ENCODE peak calls at places on chromosomes 2 and 18, in ten cellular contexts. One of them, this sample, is unnamed.
A peak's percentile ranks its signal among the peaks of the same experiment; 100 is the strongest.

GRCh38 chr18:44758821-44759624 is 78.3 kb downstream of the SETBP1 start:
- DNase-seq in GM06990: peak; percentile 81
- DNase-seq in stomach: no peak
- DNase-seq in HCT116: no peak
- DNase-seq in SJSA1: no peak
- DNase-seq in left lung: no peak
- DNase-seq in tibial nerve: no peak
- DNase-seq in Karpas-422: peak; percentile 95
- DNase-seq in right lobe of liver: no peak
- DNase-seq in ovary: no peak
- DNase-seq in this sample: no peak

GRCh38 chr2:3738454-3738853 is 35.1 kb downstream of the DCDC2C start:
- DNase-seq in GM06990: no peak
- DNase-seq in stomach: no peak
- DNase-seq in HCT116: peak; percentile 34
- DNase-seq in SJSA1: no peak
- DNase-seq in left lung: no peak
- DNase-seq in tibial nerve: no peak
- DNase-seq in Karpas-422: peak; percentile 78
- DNase-seq in right lobe of liver: no peak
- DNase-seq in ovary: no peak
- DNase-seq in this sample: peak; percentile 74

GRCh38 chr18:43422483-43422882 is 145.2 kb upstream of the SYT4 start:
- DNase-seq in GM06990: no peak
- DNase-seq in stomach: no peak
- DNase-seq in HCT116: no peak
- DNase-seq in SJSA1: no peak
- DNase-seq in left lung: no peak
- DNase-seq in tibial nerve: no peak
- DNase-seq in Karpas-422: no peak
- DNase-seq in right lobe of liver: no peak
- DNase-seq in ovary: no peak
- DNase-seq in this sample: peak; percentile 14

GRCh38 chr2:233838726-233839446 is 15.4 kb downstream of the HJURP start:
- DNase-seq in GM06990: no peak
- DNase-seq in stomach: peak; percentile 23
- DNase-seq in HCT116: no peak
- DNase-seq in SJSA1: no peak
- DNase-seq in left lung: no peak
- DNase-seq in tibial nerve: no peak
- DNase-seq in Karpas-422: no peak
- DNase-seq in right lobe of liver: no peak
- DNase-seq in ovary: no peak
- DNase-seq in this sample: no peak

GRCh38 chr2:86238354-86238753 is 39.1 kb downstream of the MRPL35 start:
- DNase-seq in GM06990: peak; percentile 73
- DNase-seq in stomach: no peak
- DNase-seq in HCT116: no peak
- DNase-seq in SJSA1: no peak
- DNase-seq in left lung: no peak
- DNase-seq in tibial nerve: no peak
- DNase-seq in Karpas-422: no peak
- DNase-seq in right lobe of liver: no peak
- DNase-seq in ovary: no peak
- DNase-seq in this sample: no peak

GRCh38 chr2:64402876-64403275 is 51.1 kb upstream of the LGALSL start:
- DNase-seq in GM06990: no peak
- DNase-seq in stomach: no peak
- DNase-seq in HCT116: no peak
- DNase-seq in SJSA1: peak; percentile 11
- DNase-seq in left lung: no peak
- DNase-seq in tibial nerve: no peak
- DNase-seq in Karpas-422: no peak
- DNase-seq in right lobe of liver: no peak
- DNase-seq in ovary: no peak
- DNase-seq in this sample: no peak

GRCh38 chr18:62585274-62586147 is 62.7 kb downstream of the ZCCHC2 start:
- DNase-seq in GM06990: no peak
- DNase-seq in stomach: no peak
- DNase-seq in HCT116: no peak
- DNase-seq in SJSA1: no peak
- DNase-seq in left lung: no peak
- DNase-seq in tibial nerve: no peak
- DNase-seq in Karpas-422: no peak
- DNase-seq in right lobe of liver: no peak
- DNase-seq in ovary: no peak
- DNase-seq in this sample: no peak

GRCh38 chr18:12779043-12779442 is 76.2 kb downstream of the PSMG2 start:
- DNase-seq in GM06990: no peak
- DNase-seq in stomach: no peak
- DNase-seq in HCT116: no peak
- DNase-seq in SJSA1: no peak
- DNase-seq in left lung: no peak
- DNase-seq in tibial nerve: no peak
- DNase-seq in Karpas-422: no peak
- DNase-seq in right lobe of liver: no peak
- DNase-seq in ovary: no peak
- DNase-seq in this sample: no peak

GRCh38 chr18:80132196-80132812 is 23.2 kb downstream of the ADNP2 start:
- DNase-seq in GM06990: no peak
- DNase-seq in stomach: no peak
- DNase-seq in HCT116: no peak
- DNase-seq in SJSA1: no peak
- DNase-seq in left lung: no peak
- DNase-seq in tibial nerve: no peak
- DNase-seq in Karpas-422: no peak
- DNase-seq in right lobe of liver: no peak
- DNase-seq in ovary: no peak
- DNase-seq in this sample: no peak

GRCh38 chr2:205850172-205850571 is 167.9 kb downstream of the NRP2 start:
- DNase-seq in GM06990: no peak
- DNase-seq in stomach: no peak
- DNase-seq in HCT116: no peak
- DNase-seq in SJSA1: no peak
- DNase-seq in left lung: no peak
- DNase-seq in tibial nerve: no peak
- DNase-seq in Karpas-422: no peak
- DNase-seq in right lobe of liver: no peak
- DNase-seq in ovary: no peak
- DNase-seq in this sample: no peak

GRCh38 chr2:27123302-27124150 is at the start of gene ABHD1:
- DNase-seq in GM06990: peak; percentile 59
- DNase-seq in stomach: peak; percentile 69
- DNase-seq in HCT116: no peak
- DNase-seq in SJSA1: no peak
- DNase-seq in left lung: peak; percentile 78
- DNase-seq in tibial nerve: peak; percentile 35
- DNase-seq in Karpas-422: peak; percentile 69
- DNase-seq in right lobe of liver: peak; percentile 84
- DNase-seq in ovary: peak; percentile 60
- DNase-seq in this sample: peak; percentile 94

GRCh38 chr2:174692256-174692830 is 71.9 kb downstream of the CHRNA1 start:
- DNase-seq in GM06990: no peak
- DNase-seq in stomach: no peak
- DNase-seq in HCT116: no peak
- DNase-seq in SJSA1: no peak
- DNase-seq in left lung: no peak
- DNase-seq in tibial nerve: no peak
- DNase-seq in Karpas-422: no peak
- DNase-seq in right lobe of liver: no peak
- DNase-seq in ovary: no peak
- DNase-seq in this sample: no peak

GRCh38 chr2:30235008-30235655 is 3.8 kb downstream of the LBH start:
- DNase-seq in GM06990: no peak
- DNase-seq in stomach: peak; percentile 24
- DNase-seq in HCT116: no peak
- DNase-seq in SJSA1: no peak
- DNase-seq in left lung: peak; percentile 27
- DNase-seq in tibial nerve: no peak
- DNase-seq in Karpas-422: no peak
- DNase-seq in right lobe of liver: no peak
- DNase-seq in ovary: no peak
- DNase-seq in this sample: no peak

DNA sequence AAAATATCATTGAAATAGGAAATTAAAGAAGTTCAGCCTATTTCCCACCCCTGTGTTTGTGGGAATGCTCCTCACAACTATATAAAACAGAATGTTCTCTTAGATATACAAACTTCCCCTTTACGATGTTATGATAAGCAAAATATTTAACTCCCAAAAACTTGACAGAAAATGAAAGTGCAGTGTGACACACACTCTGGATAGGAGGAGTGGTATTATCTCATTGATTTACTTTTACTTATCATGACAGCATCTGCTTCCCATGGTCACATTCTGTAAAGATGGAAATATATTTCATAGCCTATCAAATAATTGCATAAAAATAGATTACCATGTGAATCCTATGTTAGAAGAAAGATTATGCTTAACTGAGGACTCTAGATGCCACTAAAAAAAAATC is 96.6 kb upstream of the STK17B start:
- DNase-seq in GM06990: no peak
- DNase-seq in stomach: no peak
- DNase-seq in HCT116: no peak
- DNase-seq in SJSA1: no peak
- DNase-seq in left lung: no peak
- DNase-seq in tibial nerve: no peak
- DNase-seq in Karpas-422: no peak
- DNase-seq in right lobe of liver: no peak
- DNase-seq in ovary: no peak
- DNase-seq in this sample: no peak
- H3K4me3 ChIP-seq in GM06990: no peak overlapping the region
- H3K4me3 ChIP-seq in stomach: no peak overlapping the region
- H3K4me3 ChIP-seq in HCT116: no peak overlapping the region
- H3K4me3 ChIP-seq in SJSA1: no peak overlapping the region
- H3K4me3 ChIP-seq in left lung: no peak overlapping the region
- H3K4me3 ChIP-seq in tibial nerve: no peak overlapping the region
- H3K4me3 ChIP-seq in Karpas-422: no peak overlapping the region
- H3K4me3 ChIP-seq in right lobe of liver: no peak overlapping the region
- H3K4me3 ChIP-seq in ovary: no peak overlapping the region
- H3K4me3 ChIP-seq in this sample: no peak overlapping the region

GRCh38 chr2:215418064-215418963 is 17.6 kb downstream of the FN1 start:
- DNase-seq in GM06990: no peak
- DNase-seq in stomach: no peak
- DNase-seq in HCT116: no peak
- DNase-seq in SJSA1: no peak
- DNase-seq in left lung: no peak
- DNase-seq in tibial nerve: no peak
- DNase-seq in Karpas-422: no peak
- DNase-seq in right lobe of liver: no peak
- DNase-seq in ovary: no peak
- DNase-seq in this sample: no peak
- H3K36me3 ChIP-seq in GM06990: no peaks in the 10 kb centered on the region
- H3K36me3 ChIP-seq in stomach: peaks cover 55% of the 10 kb centered on the region
- H3K36me3 ChIP-seq in HCT116: no peaks in the 10 kb centered on the region
- H3K36me3 ChIP-seq in SJSA1: peaks cover 97% of the 10 kb centered on the region
- H3K36me3 ChIP-seq in left lung: no peaks in the 10 kb centered on the region
- H3K36me3 ChIP-seq in tibial nerve: peaks cover 73% of the 10 kb centered on the region
- H3K36me3 ChIP-seq in Karpas-422: no peaks in the 10 kb centered on the region
- H3K36me3 ChIP-seq in right lobe of liver: no peaks in the 10 kb centered on the region
- H3K36me3 ChIP-seq in ovary: no peaks in the 10 kb centered on the region
- H3K36me3 ChIP-seq in this sample: peaks cover 13% of the 10 kb centered on the region

GRCh38 chr2:152493417-152493816 is 158.4 kb downstream of the FMNL2 start:
- DNase-seq in GM06990: no peak
- DNase-seq in stomach: no peak
- DNase-seq in HCT116: no peak
- DNase-seq in SJSA1: no peak
- DNase-seq in left lung: no peak
- DNase-seq in tibial nerve: no peak
- DNase-seq in Karpas-422: no peak
- DNase-seq in right lobe of liver: no peak
- DNase-seq in ovary: no peak
- DNase-seq in this sample: peak; percentile 7
- H3K27me3 ChIP-seq in GM06990: no peaks in the 10 kb centered on the region
- H3K27me3 ChIP-seq in stomach: no peaks in the 10 kb centered on the region
- H3K27me3 ChIP-seq in HCT116: no peaks in the 10 kb centered on the region
- H3K27me3 ChIP-seq in SJSA1: no peaks in the 10 kb centered on the region
- H3K27me3 ChIP-seq in left lung: no peaks in the 10 kb centered on the region
- H3K27me3 ChIP-seq in tibial nerve: no peaks in the 10 kb centered on the region
- H3K27me3 ChIP-seq in Karpas-422: no peaks in the 10 kb centered on the region
- H3K27me3 ChIP-seq in right lobe of liver: no peaks in the 10 kb centered on the region
- H3K27me3 ChIP-seq in ovary: no peaks in the 10 kb centered on the region
- H3K27me3 ChIP-seq in this sample: no peaks in the 10 kb centered on the region

GRCh38 chr2:157262248-157262647 is 4.7 kb downstream of the GALNT5 start:
- DNase-seq in GM06990: no peak
- DNase-seq in stomach: no peak
- DNase-seq in HCT116: no peak
- DNase-seq in SJSA1: no peak
- DNase-seq in left lung: no peak
- DNase-seq in tibial nerve: no peak
- DNase-seq in Karpas-422: no peak
- DNase-seq in right lobe of liver: no peak
- DNase-seq in ovary: no peak
- DNase-seq in this sample: no peak

GRCh38 chr2:157258520-157259326 is 1.2 kb downstream of the GALNT5 start:
- DNase-seq in GM06990: no peak
- DNase-seq in stomach: peak; percentile 39
- DNase-seq in HCT116: no peak
- DNase-seq in SJSA1: no peak
- DNase-seq in left lung: no peak
- DNase-seq in tibial nerve: no peak
- DNase-seq in Karpas-422: no peak
- DNase-seq in right lobe of liver: no peak
- DNase-seq in ovary: no peak
- DNase-seq in this sample: no peak

GRCh38 chr2:157264099-157264498 is 6.6 kb downstream of the GALNT5 start:
- DNase-seq in GM06990: no peak
- DNase-seq in stomach: no peak
- DNase-seq in HCT116: no peak
- DNase-seq in SJSA1: no peak
- DNase-seq in left lung: no peak
- DNase-seq in tibial nerve: no peak
- DNase-seq in Karpas-422: no peak
- DNase-seq in right lobe of liver: no peak
- DNase-seq in ovary: no peak
- DNase-seq in this sample: no peak

GRCh38 chr2:157260403-157261198 is 3.1 kb downstream of the GALNT5 start:
- DNase-seq in GM06990: no peak
- DNase-seq in stomach: no peak
- DNase-seq in HCT116: no peak
- DNase-seq in SJSA1: no peak
- DNase-seq in left lung: no peak
- DNase-seq in tibial nerve: no peak
- DNase-seq in Karpas-422: no peak
- DNase-seq in right lobe of liver: no peak
- DNase-seq in ovary: no peak
- DNase-seq in this sample: no peak

DNA sequence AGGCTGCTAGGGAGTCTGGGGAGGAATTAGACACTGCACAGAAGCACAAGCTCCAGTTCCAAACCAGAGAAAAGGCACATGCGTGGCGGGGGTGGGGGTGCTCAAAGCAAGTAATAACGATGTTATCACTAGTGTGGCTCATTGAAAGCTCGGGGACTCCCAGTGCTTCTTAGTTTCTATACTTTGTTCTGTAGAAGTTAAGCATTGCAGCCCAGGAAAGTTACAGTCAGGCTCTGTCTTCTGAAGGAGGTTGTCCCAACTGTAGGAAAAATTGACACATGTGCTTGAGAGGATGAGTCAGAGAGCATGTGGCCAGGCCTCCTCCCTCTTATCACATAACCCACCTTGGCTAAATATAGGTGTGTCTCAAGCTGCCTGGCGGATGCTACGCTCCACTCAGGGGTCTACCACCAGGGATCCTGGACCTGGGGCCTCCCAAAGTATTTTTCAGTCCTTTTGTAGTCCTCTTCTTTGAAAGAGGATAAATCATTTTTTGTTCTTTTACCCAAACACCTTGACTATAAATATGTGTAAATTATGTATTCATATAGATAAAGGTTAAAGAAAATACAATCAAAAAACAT is 3.8 kb downstream of the GALNT5 start:
- DNase-seq in GM06990: no peak
- DNase-seq in stomach: peak; percentile 58
- DNase-seq in HCT116: peak; percentile 89
- DNase-seq in SJSA1: peak; percentile 46
- DNase-seq in left lung: peak; percentile 40
- DNase-seq in tibial nerve: peak; percentile 11
- DNase-seq in Karpas-422: no peak
- DNase-seq in right lobe of liver: no peak
- DNase-seq in ovary: no peak
- DNase-seq in this sample: no peak
- H3K4me3 ChIP-seq in GM06990: no peak overlapping the region
- H3K4me3 ChIP-seq in stomach: no peak overlapping the region
- H3K4me3 ChIP-seq in HCT116: peak overlapping the region; percentile 39
- H3K4me3 ChIP-seq in SJSA1: no peak overlapping the region
- H3K4me3 ChIP-seq in left lung: no peak overlapping the region
- H3K4me3 ChIP-seq in tibial nerve: no peak overlapping the region
- H3K4me3 ChIP-seq in Karpas-422: no peak overlapping the region
- H3K4me3 ChIP-seq in right lobe of liver: no peak overlapping the region
- H3K4me3 ChIP-seq in ovary: no peak overlapping the region
- H3K4me3 ChIP-seq in this sample: no peak overlapping the region

This sample was measured in H7.